ENCODE peak calls at places on chromosome 15, in six cellular contexts. F is stimulated activated CD4-positive, alpha-beta T cell treated with anti-CD3 and anti-CD28 coated beads, Interleukin-4, amount 100 ng/mL, for 4 hours; W is activated CD4-positive, alpha-beta T cell treated with anti-CD3 and anti-CD28 coated beads for 24 hours; U is esophagus muscularis mucosa; G is HFFc6; E is RCC 7860. B is an unnamed sample.

GRCh38 chr15:60548101-60548500 is 69.2 kb upstream of the ICE2 start:
- DNase-seq in F (no peak), W (peak; percentile 39), U (no peak), G (no peak), E (no peak), B (no peak)

GRCh38 chr15:70059476-70060213 is 38.1 kb downstream of the TLE3 start:
- DNase-seq in F (no peak), W (no peak), U (no peak), G (no peak), E (no peak), B (no peak)

GRCh38 chr15:73781038-73781925 is 28.1 kb upstream of the INSYN1 start:
- DNase-seq in F (no peak), W (no peak), U (no peak), G (peak; percentile 57), E (no peak), B (no peak)

GRCh38 chr15:91716536-91716935 is 137.0 kb upstream of the SLCO3A1 start:
- DNase-seq in F (no peak), W (no peak), U (no peak), G (no peak), E (no peak), B (no peak)

GRCh38 chr15:69908518-69909420 is 188.9 kb downstream of the TLE3 start:
- DNase-seq in F (no peak), W (no peak), U (no peak), G (no peak), E (no peak), B (no peak)

GRCh38 chr15:45183511-45183910 is 4.3 kb downstream of the SHF start:
- DNase-seq in F (no peak), W (no peak), U (no peak), G (no peak), E (no peak), B (no peak)

GRCh38 chr15:88493811-88494210 is 26.3 kb downstream of the MRPS11 start:
- DNase-seq in F (no peak), W (no peak), U (no peak), G (no peak), E (no peak), B (no peak)

GRCh38 chr15:84814826-84815375 is 2.3 kb upstream of the ALPK3 start:
- DNase-seq in F (no peak), W (no peak), U (no peak), G (no peak), E (no peak), B (no peak)

GRCh38 chr15:77857419-77857818 is 220.1 kb downstream of the TBC1D2B start:
- DNase-seq in F (no peak), W (no peak), U (no peak), G (no peak), E (no peak), B (no peak)

GRCh38 chr15:30922469-30923311 is 19.0 kb downstream of the FAN1 start:
- DNase-seq in F (no peak), W (no peak), U (no peak), G (peak; percentile 63), E (peak; percentile 14), B (peak; percentile 88)

GRCh38 chr15:85047271-85047948 is 65.8 kb downstream of the PDE8A start:
- DNase-seq in F (no peak), W (no peak), U (no peak), G (peak; percentile 83), E (peak; percentile 63), B (peak; percentile 36)

GRCh38 chr15:76366714-76367113 is 30.1 kb downstream of the ISL2 start:
- DNase-seq in F (no peak), W (no peak), U (no peak), G (no peak), E (no peak), B (no peak)

B was measured in kidney glomerular epithelial cell.